ENCODE peak calls at places on chromosome 21, in six cellular contexts. H is cardiac fibroblast; Z is C1 segment of cervical spinal cord; X is activated T-cell treated with anti-CD3 and anti-CD28 coated beads, Interleukin-2, amount 50 U/mL, for 1 hour; B is fibroblast of mammary gland; A is EL. T is an unnamed sample.

GRCh38 chr21:15199414-15199813 is 134.6 kb upstream of the NRIP1 start:
- DNase-seq in H (no peak), A (no peak), Z (no peak), X (no peak), B (no peak), T (no peak)

GRCh38 chr21:42887321-42887720 is 5.8 kb upstream of the NDUFV3 start:
- DNase-seq in B (no peak), H (no peak), Z (no peak), A (no peak), X (no peak), T (no peak)

GRCh38 chr21:31394309-31394708 is 50.2 kb upstream of the TIAM1 start:
- DNase-seq in H (no peak), X (no peak), B (no peak), A (no peak), Z (no peak), T (no peak)

GRCh38 chr21:27371688-27372331 is 404.9 kb upstream of the ADAMTS5 start:
- DNase-seq in Z (no peak), B (no peak), X (no peak), A (peak), H (peak), T (no peak)

GRCh38 chr21:26717146-26717739 is 128.0 kb downstream of the ADAMTS1 start:
- DNase-seq in Z (no peak), H (peak), X (no peak), A (peak), B (peak), T (peak)

GRCh38 chr21:35982717-35983116 is 77.6 kb downstream of the SETD4 start:
- DNase-seq in X (no peak), Z (no peak), A (no peak), B (no peak), H (no peak), T (no peak)

GRCh38 chr21:44089001-44089911 is 17.9 kb upstream of the PWP2 start:
- DNase-seq in X (peak), A (no peak), B (no peak), Z (no peak), H (no peak), T (no peak)

GRCh38 chr21:16377120-16377658 is 647.4 kb downstream of the USP25 start:
- DNase-seq in Z (no peak), X (no peak), B (no peak), A (no peak), H (no peak), T (no peak)

GRCh38 chr21:17539323-17539722 is 26.5 kb downstream of the CXADR start:
- DNase-seq in H (no peak), X (no peak), A (no peak), Z (no peak), B (no peak), T (no peak)

GRCh38 chr21:33495743-33496142 is 4.2 kb upstream of the DNAJC28 start:
- DNase-seq in X (no peak), B (no peak), A (no peak), H (no peak), Z (no peak), T (no peak)

GRCh38 chr21:33541105-33541711 is 709 bp downstream of the GART start:
- DNase-seq in X (no peak), A (peak), Z (no peak), B (peak), H (peak), T (peak)

T was measured in HCEC 1CT.